ENCODE peak calls at places on chromosomes 16 and 17, in four cellular contexts. J is HFF-Myc, U is Peyer's patch, A is epithelial cell of esophagus. S is an unnamed sample.

GRCh38 chr17:65446838-65447526 is 114.5 kb downstream of the AXIN2 start:
- DNase-seq in J (no peak), U (no peak), A (no peak), S (no peak)

GRCh38 chr16:85988723-85989313 is 89.9 kb downstream of the IRF8 start:
- DNase-seq in J (no peak), U (no peak), A (no peak), S (no peak)

GRCh38 chr16:51734220-51734619 is 583.1 kb upstream of the SALL1 start:
- DNase-seq in A (no peak), J (no peak), U (no peak), S (no peak)

GRCh38 chr17:40548982-40549680 is 16.1 kb downstream of the CCR7 start:
- DNase-seq in A (peak), U (peak), J (no peak), S (peak)

GRCh38 chr16:68086336-68086821 is 1.2 kb downstream of the NFATC3 start:
- DNase-seq in A (peak), J (no peak), U (peak), S (no peak)

GRCh38 chr16:24931091-24931490 is 84.1 kb downstream of the ARHGAP17 start:
- DNase-seq in U (no peak), A (no peak), J (no peak), S (no peak)

GRCh38 chr17:28333083-28333746 is 2.1 kb downstream of the IFT20 start:
- DNase-seq in A (no peak), J (no peak), U (no peak), S (no peak)

GRCh38 chr16:62068747-62069146 is 32.5 kb upstream of the CDH8 start:
- DNase-seq in J (no peak), U (no peak), A (peak), S (no peak)

GRCh38 chr16:86714166-86714565 is 135.8 kb downstream of the FOXL1 start:
- DNase-seq in U (no peak), J (no peak), A (no peak), S (no peak)

GRCh38 chr17:3888343-3889171 is 4.3 kb downstream of the CAMKK1 start:
- DNase-seq in J (peak), U (no peak), A (peak), S (peak)

GRCh38 chr17:14428640-14429029 is 127.8 kb downstream of the HS3ST3B1 start:
- DNase-seq in J (no peak), U (peak), A (no peak), S (no peak)

GRCh38 chr17:59706900-59707181 is 389 bp downstream of the PTRH2 start:
- DNase-seq in J (no peak), U (no peak), A (no peak), S (no peak)

GRCh38 chr16:85316321-85316919 is 204.1 kb upstream of the CIBAR2 start:
- DNase-seq in A (peak), J (no peak), U (no peak), S (no peak)

GRCh38 chr16:11639925-11640899 is 28.0 kb upstream of the SNN start:
- DNase-seq in J (peak), A (peak), U (no peak), S (peak)

GRCh38 chr17:47427985-47428384 is 102.9 kb upstream of the NPEPPS start:
- DNase-seq in A (no peak), J (no peak), U (no peak), S (no peak)

GRCh38 chr17:850828-851759 is 68.9 kb downstream of the MRM3 start:
- DNase-seq in U (no peak), J (peak), A (peak), S (no peak)

GRCh38 chr17:31424944-31425582 is 33.6 kb downstream of the RAB11FIP4 start:
- DNase-seq in J (no peak), A (no peak), U (no peak), S (no peak)

GRCh38 chr16:3065742-3066439 is 451 bp downstream of the IL32 start:
- DNase-seq in U (no peak), A (no peak), J (no peak), S (no peak)

GRCh38 chr17:78763561-78763960 is 18.5 kb downstream of the CYTH1 start:
- DNase-seq in A (no peak), J (no peak), U (peak), S (no peak)

GRCh38 chr16:71365021-71365420 is 6.5 kb downstream of the CALB2 start:
- DNase-seq in U (no peak), J (no peak), A (no peak), S (no peak)

GRCh38 chr16:65309294-65309850 is 187.5 kb upstream of the CDH11 start:
- DNase-seq in A (no peak), U (no peak), J (no peak), S (no peak)

GRCh38 chr17:45801386-45801785 is 17.3 kb downstream of the CRHR1 start:
- DNase-seq in A (no peak), U (no peak), J (no peak), S (no peak)

GRCh38 chr17:36632916-36633846 is 31.8 kb downstream of the MRM1 start:
- DNase-seq in A (no peak), U (no peak), J (no peak), S (no peak)

GRCh38 chr17:42337442-42337841 is 49.1 kb downstream of the STAT5A start:
- DNase-seq in A (no peak), J (no peak), U (peak), S (peak)

GRCh38 chr17:28010406-28010805 is 32.1 kb upstream of the NLK start:
- DNase-seq in J (no peak), A (no peak), U (no peak), S (no peak)

GRCh38 chr16:72939247-72939646 is 108.7 kb downstream of the ZFHX3 start:
- DNase-seq in U (no peak), A (peak), J (no peak), S (peak)
- TF ChIP-seq CTCF in U (peak), A (peak), J (peak), S (peak)

GRCh38 chr16:49529646-49530045 is 156.0 kb downstream of the C16orf78 start:
- DNase-seq in A (no peak), U (no peak), J (no peak), S (no peak)

GRCh38 chr16:49528564-49529150 is 155.1 kb downstream of the C16orf78 start:
- DNase-seq in U (no peak), A (no peak), J (no peak), S (no peak)

GRCh38 chr16:49526966-49527365 is 153.4 kb downstream of the C16orf78 start:
- DNase-seq in A (no peak), U (no peak), J (no peak), S (no peak)

GRCh38 chr16:49527621-49528020 is 154.0 kb downstream of the C16orf78 start:
- DNase-seq in J (no peak), U (no peak), A (no peak), S (no peak)

GRCh38 chr16:49528035-49528434 is 154.4 kb downstream of the C16orf78 start:
- DNase-seq in J (no peak), A (no peak), U (no peak), S (no peak)
- H3K4me3 ChIP-seq in J (no peak), A (no peak), U (peak), S (peak)

DNA sequence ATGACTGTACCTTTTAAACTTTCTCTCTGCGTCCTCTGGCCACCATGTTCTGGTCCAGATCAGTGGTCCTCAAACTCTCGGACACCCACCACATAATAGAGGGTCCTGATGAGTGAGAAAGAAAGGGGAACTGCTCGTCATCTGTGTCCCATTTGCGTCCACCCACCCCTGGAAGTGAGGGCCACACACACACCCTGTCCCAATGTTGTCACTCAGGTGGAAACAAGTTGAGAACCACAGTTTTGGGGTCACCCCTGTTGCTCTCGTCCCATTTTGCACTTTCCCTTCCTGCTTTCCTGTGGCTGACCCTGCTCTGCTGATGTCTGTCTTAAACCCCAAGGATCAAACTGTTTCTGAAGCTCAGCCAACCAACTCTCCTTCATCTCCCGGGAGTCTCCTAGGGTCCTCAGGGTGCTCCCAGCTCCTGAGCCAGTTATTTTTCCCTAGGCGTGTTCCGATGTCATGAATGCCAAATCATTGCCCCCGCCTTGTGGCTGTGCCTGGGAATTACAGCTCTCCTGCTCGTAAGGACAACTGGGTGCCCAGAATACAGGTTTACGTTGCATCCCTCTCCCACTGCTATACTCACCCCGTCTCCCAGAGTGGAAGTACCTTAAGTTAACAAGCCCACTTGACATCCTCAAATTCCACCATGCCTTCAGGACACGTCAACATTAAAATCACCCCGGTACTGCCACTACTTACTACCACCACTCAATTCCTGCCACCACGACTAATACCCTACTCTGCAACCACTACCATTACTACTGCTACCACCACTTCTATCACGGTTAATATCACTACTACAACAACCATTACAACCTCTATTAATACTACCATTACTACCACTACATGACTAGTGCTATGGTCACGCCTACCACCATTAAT is 26.0 kb upstream of the HNF1B start:
- DNase-seq in J (no peak), U (no peak), A (peak), S (no peak)
- TF ChIP-seq CTCF in J (peak), U (peak), A (peak), S (peak)

DNA sequence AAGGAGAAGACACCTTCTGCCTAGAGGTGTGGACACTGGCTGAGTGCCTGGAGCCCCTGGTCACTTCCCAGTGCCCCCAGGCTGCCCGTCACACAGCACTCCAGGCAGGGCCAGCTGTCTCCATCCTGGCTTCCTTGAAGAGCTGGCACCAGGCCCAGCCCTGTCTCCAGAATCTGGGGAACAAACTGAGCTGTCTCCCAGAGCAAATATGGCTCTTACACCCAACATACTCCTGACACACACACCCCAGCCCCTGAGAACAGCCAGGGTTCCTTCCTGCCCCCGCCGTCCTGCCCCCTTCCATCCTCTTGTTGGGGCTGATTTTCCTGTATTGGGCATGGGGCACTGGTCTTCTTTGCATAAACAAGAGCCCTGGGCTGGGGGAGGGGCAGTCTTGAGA is 9.1 kb downstream of the NHERF1 start:
- DNase-seq in J (no peak), A (peak), U (no peak), S (no peak)
- H3K4me3 ChIP-seq in J (no peak), A (peak), U (peak), S (no peak)

S was measured in AG04450.